ENCODE peak calls at places on chromosomes 7 and 10, in five cellular contexts. D is body of pancreas, Y is cardiac muscle cell, H is fibroblast of lung, C is aorta. Z is an unnamed sample. For H3K36me3, H3K9me3 and H3K4me1, the result is how much of the 10 kb centered on the place peaks cover.

GRCh38 chr10:123800299-123800698 is 91.3 kb downstream of the CPXM2 start:
- DNase-seq in D (no peak), Y (peak), H (peak), C (no peak), Z (no peak)

GRCh38 chr7:131370523-131370968 is 42.9 kb downstream of the MKLN1 start:
- DNase-seq in C (no peak), H (peak), Y (no peak), D (no peak), Z (no peak)

GRCh38 chr10:21020545-21020944 is 123.4 kb upstream of the NEBL start:
- DNase-seq in D (peak), Y (peak), H (no peak), C (no peak), Z (no peak)

GRCh38 chr7:74449809-74450397 is 3.8 kb upstream of the GTF2IRD1 start:
- DNase-seq in H (no peak), D (peak), C (peak), Y (peak), Z (no peak)

GRCh38 chr7:148709019-148709418 is 10.3 kb downstream of the CUL1 start:
- DNase-seq in Y (no peak), C (no peak), H (no peak), D (no peak), Z (no peak)

GRCh38 chr10:28952523-28952922 is 275.2 kb downstream of the BAMBI start:
- DNase-seq in Y (no peak), D (no peak), H (no peak), C (no peak), Z (no peak)

GRCh38 chr10:103612462-103613365 is 119.2 kb downstream of the NEURL1 start:
- DNase-seq in Y (no peak), C (no peak), D (no peak), H (peak), Z (no peak)

GRCh38 chr10:103592186-103593021 is 98.9 kb downstream of the NEURL1 start:
- DNase-seq in D (peak), Y (peak), C (peak), H (peak), Z (no peak)

GRCh38 chr7:122965306-122965705 is 30.2 kb downstream of the TAS2R16 start:
- DNase-seq in Y (no peak), H (no peak), C (no peak), D (no peak), Z (no peak)

GRCh38 chr7:44232900-44233715 is 32.3 kb downstream of the YKT6 start:
- DNase-seq in D (no peak), H (no peak), Y (no peak), C (no peak), Z (no peak)

GRCh38 chr10:95655571-95656290 is 780 bp downstream of the ALDH18A1 start:
- DNase-seq in D (peak), C (no peak), H (peak), Y (peak), Z (peak)

GRCh38 chr10:10007972-10008371 is 1009.7 kb upstream of the CELF2 start:
- DNase-seq in C (no peak), D (no peak), H (peak), Y (no peak), Z (no peak)

GRCh38 chr7:116354546-116355422 is 144.4 kb downstream of the TES start:
- DNase-seq in H (peak), D (peak), Y (peak), C (peak), Z (peak)

GRCh38 chr7:100965723-100966541 is 3.4 kb upstream of the MUC12 start:
- DNase-seq in D (peak), C (peak), H (peak), Y (peak), Z (peak)

GRCh38 chr7:94403546-94403945 is 8.9 kb downstream of the COL1A2 start:
- DNase-seq in D (no peak), C (no peak), H (no peak), Y (no peak), Z (no peak)

GRCh38 chr7:94409561-94409960 is 14.9 kb downstream of the COL1A2 start:
- DNase-seq in C (no peak), Y (no peak), H (no peak), D (no peak), Z (no peak)

GRCh38 chr7:94401411-94401810 is 6.7 kb downstream of the COL1A2 start:
- DNase-seq in Y (no peak), D (no peak), H (no peak), C (no peak), Z (no peak)

GRCh38 chr7:94400643-94401042 is 5.9 kb downstream of the COL1A2 start:
- DNase-seq in Y (no peak), C (no peak), D (no peak), H (peak), Z (no peak)

GRCh38 chr7:94405506-94405905 is 10.8 kb downstream of the COL1A2 start:
- DNase-seq in H (peak), D (no peak), C (no peak), Y (no peak), Z (no peak)
- H3K36me3 ChIP-seq in H (under half), D (under half), C (under half), Y (under half), Z (under half)

GRCh38 chr10:18567343-18567856 is 84.0 kb downstream of the NSUN6 start:
- DNase-seq in C (no peak), H (no peak), D (no peak), Y (no peak), Z (no peak)
- H3K9me3 ChIP-seq in C (under half), H (under half), D (under half), Y (under half), Z (under half)

DNA sequence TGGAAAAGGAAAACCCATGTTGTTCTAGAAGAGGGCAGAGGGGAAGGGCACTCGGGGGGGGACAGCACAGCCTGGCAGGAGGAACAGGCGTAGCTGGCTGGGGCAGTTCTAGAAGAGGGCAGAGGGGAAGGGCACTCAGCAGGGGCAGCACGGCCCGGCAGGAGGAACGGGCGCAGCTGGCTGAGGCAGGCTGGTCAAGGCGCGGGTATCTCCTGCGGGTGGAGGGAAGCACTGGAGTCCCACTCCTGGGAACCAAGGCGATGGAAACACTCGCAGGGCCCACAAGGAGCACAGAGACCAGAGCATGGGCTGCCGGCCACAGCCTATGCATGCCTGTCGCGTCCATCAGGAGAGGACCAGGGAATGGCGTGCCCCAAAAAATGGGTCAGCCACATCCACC is 36.7 kb downstream of the PAPOLB start:
- DNase-seq in H (no peak), D (no peak), Y (no peak), C (peak), Z (no peak)
- H3K4me1 ChIP-seq in H (under half), D (under half), Y (under half), C (under half), Z (under half)

GRCh38 chr7:128838981-128839731 is 8.9 kb downstream of the FLNC start:
- DNase-seq in C (peak), D (no peak), H (no peak), Y (no peak), Z (peak)

GRCh38 chr7:128841961-128842673 is 11.9 kb downstream of the FLNC start:
- DNase-seq in C (peak), D (peak), Y (peak), H (peak), Z (peak)

GRCh38 chr7:128839751-128840177 is 9.6 kb downstream of the FLNC start:
- DNase-seq in H (no peak), Y (no peak), D (no peak), C (peak), Z (peak)

GRCh38 chr7:128841171-128841690 is 11.0 kb downstream of the FLNC start:
- DNase-seq in D (no peak), Y (no peak), H (no peak), C (peak), Z (peak)

DNA sequence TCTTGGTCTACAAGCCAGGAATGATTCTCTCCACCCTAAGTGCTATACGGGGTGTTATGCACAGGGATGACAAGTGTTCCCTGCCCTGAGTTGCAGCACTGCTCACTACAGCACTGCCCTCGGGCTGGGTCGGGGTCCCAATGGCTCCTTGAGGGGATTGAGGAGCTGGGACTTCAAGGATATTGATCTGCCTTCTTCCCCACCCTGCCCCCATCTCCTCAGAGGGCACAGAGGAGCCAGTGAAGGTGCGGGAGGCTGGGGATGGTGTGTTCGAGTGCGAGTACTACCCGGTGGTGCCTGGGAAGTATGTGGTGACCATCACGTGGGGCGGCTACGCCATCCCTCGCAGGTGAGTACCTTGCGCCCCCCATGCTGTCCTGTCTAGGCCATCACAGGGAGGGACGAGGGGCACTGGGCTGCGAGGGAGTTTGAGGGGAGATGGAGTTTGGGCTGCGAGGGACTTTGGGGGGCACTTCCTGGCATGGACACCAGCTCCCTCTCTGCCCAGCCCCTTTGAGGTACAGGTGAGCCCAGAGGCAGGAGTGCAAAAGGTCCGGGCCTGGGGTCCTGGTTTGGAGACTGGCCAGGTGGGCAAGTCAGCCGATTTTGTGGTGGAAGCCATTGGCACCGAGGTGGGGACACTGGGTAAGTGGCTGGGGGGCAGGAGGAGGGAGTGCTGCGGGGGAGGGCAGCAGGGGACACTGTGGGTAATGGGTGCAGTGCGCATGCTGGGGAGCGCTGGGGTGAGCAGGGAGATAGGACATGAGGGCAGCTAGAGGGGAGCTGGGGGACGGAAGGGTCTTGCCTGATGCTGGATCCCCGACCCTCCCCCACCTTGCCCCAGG is 10.3 kb downstream of the FLNC start:
- DNase-seq in D (no peak), Y (no peak), C (peak), H (no peak), Z (no peak)
- H3K36me3 ChIP-seq in D (under half), Y (half or more), C (under half), H (half or more), Z (under half)

DNA sequence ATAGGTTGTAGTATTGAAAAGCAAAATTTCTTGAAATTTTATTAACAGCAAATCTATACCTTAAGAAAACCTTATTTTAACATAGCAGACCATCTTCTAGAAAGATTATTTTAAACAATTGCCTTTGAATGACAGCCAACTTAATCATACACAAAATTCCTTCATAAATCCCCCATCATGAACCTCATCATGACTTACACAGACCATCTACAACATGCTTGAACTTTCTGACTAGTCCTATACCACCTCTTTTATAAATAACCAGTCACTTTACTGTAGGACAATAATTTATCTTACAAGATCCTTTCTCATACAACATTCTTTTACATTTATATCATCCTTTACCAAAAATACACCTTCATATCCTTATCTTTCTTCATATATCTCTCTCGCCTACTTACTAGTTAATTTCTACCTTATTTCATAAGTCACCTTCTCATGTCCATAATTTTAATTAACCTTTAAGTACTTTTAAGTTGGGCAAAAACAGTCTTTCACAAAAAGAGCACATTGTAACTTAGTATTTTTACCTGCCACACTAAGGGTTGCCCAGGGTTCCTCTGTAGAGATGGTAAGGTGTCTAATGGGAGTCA is 16.6 kb upstream of the PTN start:
- DNase-seq in H (peak), Y (no peak), D (no peak), C (no peak), Z (no peak)
- H3K9me3 ChIP-seq in H (under half), Y (under half), D (under half), C (under half), Z (under half)

GRCh38 chr10:22599048-22599561 is 115.3 kb downstream of the PIP4K2A start:
- DNase-seq in H (peak), D (no peak), Y (no peak), C (no peak), Z (no peak)

GRCh38 chr10:22601618-22602017 is 112.8 kb downstream of the PIP4K2A start:
- DNase-seq in D (no peak), H (no peak), Y (no peak), C (no peak), Z (no peak)

GRCh38 chr10:22598488-22598887 is 115.9 kb downstream of the PIP4K2A start:
- DNase-seq in Y (no peak), H (peak), D (peak), C (no peak), Z (no peak)

GRCh38 chr10:22600516-22600915 is 113.9 kb downstream of the PIP4K2A start:
- DNase-seq in H (no peak), Y (no peak), C (no peak), D (no peak), Z (no peak)

DNA sequence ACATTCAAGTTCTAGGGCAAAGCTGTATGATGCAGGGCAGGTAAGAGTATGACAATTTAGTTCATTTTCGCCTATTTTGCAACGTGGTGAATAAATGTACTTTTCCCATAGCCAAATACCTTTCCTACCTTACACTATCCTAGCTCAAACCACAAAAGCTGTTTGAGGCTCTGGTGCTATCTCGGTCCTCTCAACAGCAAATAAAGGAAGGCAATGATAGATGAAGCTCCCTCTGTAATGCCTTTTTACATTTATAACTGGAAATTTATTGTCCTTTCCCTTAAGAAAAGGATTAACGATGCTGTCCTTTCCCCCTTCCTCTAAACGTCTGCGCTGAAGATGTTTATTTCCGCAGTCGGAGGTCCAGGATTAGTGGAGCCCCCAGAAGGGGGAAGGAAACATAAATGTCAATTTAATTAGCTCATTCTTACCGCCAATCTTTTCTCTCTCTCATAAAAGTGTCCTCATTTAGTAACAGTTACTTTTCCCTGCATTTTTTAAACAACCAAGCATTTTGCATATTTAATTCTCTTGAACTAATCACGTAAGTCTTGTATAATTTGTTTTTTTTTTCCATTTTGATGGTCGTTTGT is 114.6 kb downstream of the PIP4K2A start:
- DNase-seq in C (no peak), Y (no peak), D (no peak), H (peak), Z (no peak)
- H3K4me1 ChIP-seq in C (under half), Y (under half), D (under half), H (under half), Z (under half)

DNA sequence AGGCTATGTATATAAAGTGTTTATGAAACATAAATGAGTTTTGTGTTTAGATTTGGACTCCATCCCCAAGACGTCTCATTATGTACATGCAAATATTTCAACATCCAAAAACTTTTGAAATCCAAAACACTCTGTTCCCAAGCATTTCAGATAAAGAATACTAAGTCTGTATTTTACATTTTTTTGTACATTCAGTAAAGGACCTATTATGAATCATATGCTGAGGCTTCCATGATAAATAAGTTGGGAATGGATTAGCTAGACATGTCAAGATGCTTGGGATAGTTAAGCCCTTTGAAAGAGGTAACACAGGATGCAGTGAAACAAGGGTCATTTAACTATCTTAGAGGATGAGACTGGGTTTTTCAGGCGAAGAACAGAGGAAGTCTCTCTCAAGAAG is 262.9 kb downstream of the SNX13 start:
- DNase-seq in D (no peak), C (no peak), Y (no peak), H (peak), Z (no peak)
- H3K36me3 ChIP-seq in D (under half), C (under half), Y (under half), H (under half), Z (under half)

GRCh38 chr10:85606401-85606800 is 760.2 kb downstream of the GRID1 start:
- DNase-seq in Y (no peak), C (no peak), D (no peak), H (no peak), Z (no peak)
- H3K9me3 ChIP-seq in Y (under half), C (under half), D (under half), H (under half), Z (under half)

GRCh38 chr7:50153141-50153540 is 60.1 kb upstream of the ZPBP start:
- DNase-seq in Y (no peak), H (no peak), D (no peak), C (no peak), Z (no peak)
- H3K4me1 ChIP-seq in Y (under half), H (under half), D (under half), C (under half), Z (under half)

DNA sequence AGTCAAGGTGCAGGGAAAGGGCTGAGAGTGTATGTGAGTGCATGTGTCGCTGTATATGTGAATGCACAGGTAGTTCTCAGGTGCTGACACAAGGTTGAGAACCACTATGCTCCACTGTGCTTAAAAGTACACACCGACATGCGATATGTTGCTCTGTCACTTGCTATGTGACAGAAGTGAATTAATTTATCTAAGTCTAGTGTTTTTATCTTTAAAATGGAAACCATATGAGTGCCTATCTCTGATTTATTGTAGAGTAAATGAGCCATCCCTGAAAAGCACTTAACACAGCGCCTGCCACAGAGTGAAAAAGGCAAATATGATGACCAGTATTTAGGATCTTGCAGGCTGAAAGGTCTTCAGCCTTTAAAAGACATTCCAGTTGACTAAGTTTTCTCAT is 4.9 kb downstream of the SLC35B4 start:
- DNase-seq in Y (no peak), D (no peak), H (no peak), C (no peak), Z (no peak)
- H3K36me3 ChIP-seq in Y (under half), D (under half), H (under half), C (under half), Z (under half)

Z was measured in right lobe of liver.